ENCODE peak calls at places on chromosomes 2 and 18, in nine cellular contexts. N is prostate gland; K is B cell; I is C1 segment of cervical spinal cord; R is COR-L47; P is stimulated activated CD4-positive, alpha-beta T cell treated with anti-CD3 and anti-CD28 coated beads, Interleukin-4, amount 100 ng/mL, for 48 hours; V is AG04449; J is fibroblast of the conjunctiva; Q is NCI-H2107. Y is an unnamed sample.
A peak's percentile ranks its signal among the peaks of the same experiment; 100 is the strongest.

GRCh38 chr18:62017618-62018017 is 124.8 kb upstream of the RNF152 start:
- DNase-seq in R (no peak), J (no peak), P (no peak), K (no peak), V (no peak), I (no peak), N (no peak), Q (no peak), Y (no peak)

GRCh38 chr2:16881122-16881521 is 215.5 kb upstream of the CYRIA start:
- DNase-seq in J (no peak), K (no peak), I (no peak), P (no peak), Q (no peak), V (no peak), N (no peak), R (no peak), Y (no peak)

GRCh38 chr2:143355814-143356213 is 226.6 kb downstream of the ARHGAP15 start:
- DNase-seq in I (no peak), N (no peak), J (no peak), V (no peak), Q (no peak), K (no peak), P (no peak), R (no peak), Y (no peak)

GRCh38 chr2:212536385-212537310 is 2.0 kb downstream of the ERBB4 start:
- DNase-seq in N (no peak), V (no peak), K (no peak), Q (no peak), I (no peak), J (no peak), P (no peak), R (peak; percentile 77), Y (no peak)

GRCh38 chr2:31136732-31137131 is 1.5 kb downstream of the GALNT14 start:
- DNase-seq in K (peak; percentile 43), N (no peak), R (no peak), Q (no peak), V (no peak), P (no peak), I (no peak), J (no peak), Y (no peak)

GRCh38 chr2:180656455-180656847 is 324.0 kb upstream of the UBE2E3 start:
- DNase-seq in V (no peak), K (no peak), Q (no peak), R (no peak), J (no peak), I (no peak), P (no peak), N (no peak), Y (no peak)

GRCh38 chr2:236614566-236614965 is 44.9 kb downstream of the ACKR3 start:
- DNase-seq in V (no peak), J (no peak), I (no peak), P (no peak), R (no peak), Q (no peak), N (no peak), K (no peak), Y (no peak)

GRCh38 chr2:99784946-99785345 is 295.1 kb upstream of the REV1 start:
- DNase-seq in P (no peak), N (no peak), I (no peak), R (no peak), K (no peak), Q (no peak), J (no peak), V (no peak), Y (no peak)

GRCh38 chr2:207165121-207166038 is at the start of gene KLF7:
- DNase-seq in K (peak; percentile 71), P (peak; percentile 43), Q (no peak), V (no peak), I (no peak), N (peak; percentile 46), J (no peak), R (no peak), Y (no peak)

GRCh38 chr2:31319391-31320175 is 85.6 kb downstream of the EHD3 start:
- DNase-seq in R (no peak), V (no peak), N (peak; percentile 39), I (no peak), K (peak; percentile 17), J (peak; percentile 63), P (no peak), Q (no peak), Y (no peak)

GRCh38 chr18:36187138-36187825 is at the start of gene MOCOS:
- DNase-seq in R (peak; percentile 12), V (no peak), P (peak; percentile 16), Q (no peak), I (peak; percentile 5), K (peak; percentile 53), N (peak; percentile 72), J (peak; percentile 30), Y (peak; percentile 69)

GRCh38 chr2:234373060-234373459 is 123.8 kb downstream of the ARL4C start:
- DNase-seq in V (no peak), P (no peak), K (no peak), I (no peak), R (no peak), N (peak; percentile 52), Q (no peak), J (no peak), Y (no peak)

GRCh38 chr2:67400560-67401464 is 3.7 kb downstream of the ETAA1 start:
- DNase-seq in R (peak; percentile 28), Q (no peak), P (no peak), N (no peak), K (no peak), I (no peak), V (no peak), J (no peak), Y (no peak)

GRCh38 chr2:239245872-239246701 is 154.7 kb downstream of the HDAC4 start:
- DNase-seq in Q (no peak), P (no peak), V (no peak), N (peak; percentile 58), J (no peak), I (no peak), K (no peak), R (peak; percentile 24), Y (no peak)

GRCh38 chr2:119155633-119156032 is 2.9 kb downstream of the C1QL2 start:
- DNase-seq in V (no peak), J (no peak), I (no peak), N (no peak), P (no peak), Q (no peak), K (no peak), R (no peak), Y (no peak)

GRCh38 chr2:118969734-118970395 is 27.9 kb downstream of the MARCO start:
- DNase-seq in R (no peak), Q (no peak), P (no peak), J (no peak), I (no peak), V (no peak), K (no peak), N (no peak), Y (no peak)

GRCh38 chr2:112850588-112850987 is 14.0 kb upstream of the IL1B start:
- DNase-seq in I (no peak), N (no peak), J (no peak), P (no peak), K (no peak), R (no peak), Q (no peak), V (no peak), Y (no peak)